ENCODE peak calls at places on chromosomes 6 and 20, in nine cellular contexts. V is SW480; D is dorsolateral prefrontal cortex; K is activated CD8-positive, alpha-beta memory T cell treated with anti-CD3 and anti-CD28 coated beads for 24 hours; N is lower lobe of right lung; A is NCI-H774; F is foreskin fibroblast; Y is naive thymus-derived CD8-positive, alpha-beta T cell; R is heart right ventricle. O is an unnamed sample.

GRCh38 chr6:20870493-20870892 is 336.2 kb downstream of the CDKAL1 start:
- DNase-seq in V (no peak), D (no peak), K (no peak), N (no peak), A (peak; percentile 13), F (no peak), Y (no peak), R (no peak), O (no peak)

GRCh38 chr6:152135755-152136448 is 328.4 kb downstream of the ESR1 start:
- DNase-seq in V (peak; percentile 47), D (no peak), K (no peak), N (no peak), A (peak; percentile 87), F (no peak), Y (no peak), R (no peak), O (no peak)

GRCh38 chr20:33689973-33690372 is 3.8 kb upstream of the E2F1 start:
- DNase-seq in V (peak; percentile 83), D (no peak), K (peak; percentile 78), N (no peak), A (no peak), F (no peak), Y (peak; percentile 43), R (no peak), O (no peak)

GRCh38 chr6:55469829-55470438 is 109.1 kb downstream of the HMGCLL1 start:
- DNase-seq in V (no peak), D (no peak), K (no peak), N (no peak), A (no peak), F (no peak), Y (no peak), R (peak; percentile 20), O (no peak)

GRCh38 chr6:38264605-38265004 is 375.1 kb downstream of the BTBD9 start:
- DNase-seq in V (no peak), D (no peak), K (no peak), N (no peak), A (no peak), F (no peak), Y (no peak), R (no peak), O (no peak)

GRCh38 chr20:49570828-49571552 is 3.1 kb upstream of the PTGIS start:
- DNase-seq in V (no peak), D (no peak), K (no peak), N (no peak), A (no peak), F (no peak), Y (no peak), R (no peak), O (no peak)

GRCh38 chr20:57869951-57870315 is 160.1 kb upstream of the PMEPA1 start:
- DNase-seq in V (no peak), D (no peak), K (peak; percentile 32), N (no peak), A (no peak), F (no peak), Y (no peak), R (no peak), O (peak; percentile 27)

GRCh38 chr6:151044465-151045441 is 179.3 kb downstream of the MTHFD1L start:
- DNase-seq in V (peak; percentile 37), D (no peak), K (no peak), N (peak; percentile 71), A (peak; percentile 83), F (peak; percentile 28), Y (no peak), R (peak; percentile 70), O (peak; percentile 96)

GRCh38 chr20:46414608-46415007 is 8.2 kb upstream of the ELMO2 start:
- DNase-seq in V (no peak), D (no peak), K (no peak), N (no peak), A (no peak), F (no peak), Y (no peak), R (no peak), O (no peak)

GRCh38 chr20:779771-780170 is 11.5 kb upstream of the SLC52A3 start:
- DNase-seq in V (no peak), D (no peak), K (no peak), N (no peak), A (no peak), F (no peak), Y (no peak), R (no peak), O (no peak)

GRCh38 chr20:58130574-58130973 is 97.9 kb downstream of the ANKRD60 start:
- DNase-seq in V (peak; percentile 89), D (no peak), K (no peak), N (no peak), A (no peak), F (no peak), Y (no peak), R (no peak), O (peak; percentile 11)

GRCh38 chr6:131182991-131183425 is 47.7 kb downstream of the AKAP7 start:
- DNase-seq in V (peak; percentile 21), D (no peak), K (no peak), N (no peak), A (no peak), F (no peak), Y (no peak), R (no peak), O (no peak)

GRCh38 chr20:64149809-64150560 is 14.3 kb upstream of the MYT1 start:
- DNase-seq in V (no peak), D (peak; percentile 6), K (no peak), N (peak; percentile 27), A (no peak), F (no peak), Y (no peak), R (no peak), O (no peak)

GRCh38 chr6:111105578-111105977 is 18.3 kb downstream of the SLC16A10 start:
- DNase-seq in V (peak; percentile 78), D (no peak), K (peak; percentile 61), N (peak; percentile 85), A (peak; percentile 94), F (peak; percentile 15), Y (no peak), R (peak; percentile 75), O (peak; percentile 96)

GRCh38 chr6:148743476-148743875 is 3.4 kb upstream of the UST start:
- DNase-seq in V (no peak), D (no peak), K (no peak), N (no peak), A (no peak), F (no peak), Y (no peak), R (no peak), O (no peak)

GRCh38 chr20:59124326-59125029 is 39.1 kb upstream of the ZNF831 start:
- DNase-seq in V (no peak), D (no peak), K (peak; percentile 59), N (no peak), A (no peak), F (no peak), Y (no peak), R (no peak), O (no peak)

GRCh38 chr6:132247381-132248159 is 153.7 kb downstream of the MOXD1 start:
- DNase-seq in V (no peak), D (no peak), K (no peak), N (no peak), A (peak; percentile 22), F (peak; percentile 43), Y (no peak), R (no peak), O (no peak)

GRCh38 chr20:14576478-14576877 is 239.1 kb upstream of the FLRT3 start:
- DNase-seq in V (no peak), D (no peak), K (no peak), N (no peak), A (no peak), F (no peak), Y (no peak), R (no peak), O (no peak)

GRCh38 chr20:3980260-3981131 is 34.9 kb downstream of the RNF24 start:
- DNase-seq in V (no peak), D (no peak), K (peak; percentile 69), N (no peak), A (peak; percentile 48), F (peak; percentile 16), Y (no peak), R (no peak), O (no peak)

GRCh38 chr6:111409430-111409829 is 73.6 kb downstream of the REV3L start:
- DNase-seq in V (no peak), D (no peak), K (no peak), N (no peak), A (no peak), F (no peak), Y (no peak), R (no peak), O (no peak)

GRCh38 chr6:89239338-89239737 is 22.2 kb upstream of the GABRR1 start:
- DNase-seq in V (no peak), D (no peak), K (no peak), N (no peak), A (no peak), F (no peak), Y (peak; percentile 52), R (no peak), O (no peak)

GRCh38 chr20:41573955-41574354 is 44.2 kb downstream of the CHD6 start:
- DNase-seq in V (no peak), D (no peak), K (no peak), N (no peak), A (no peak), F (no peak), Y (no peak), R (no peak), O (no peak)

GRCh38 chr20:61556116-61556515 is 304.1 kb downstream of the CDH4 start:
- DNase-seq in V (peak; percentile 37), D (no peak), K (no peak), N (no peak), A (no peak), F (peak; percentile 87), Y (no peak), R (no peak), O (no peak)

GRCh38 chr6:79420054-79420453 is 117.2 kb downstream of the LCA5 start:
- DNase-seq in V (no peak), D (no peak), K (no peak), N (no peak), A (peak; percentile 76), F (no peak), Y (no peak), R (no peak), O (no peak)

GRCh38 chr6:162055365-162055764 is 672.2 kb downstream of the PRKN start:
- DNase-seq in V (no peak), D (no peak), K (no peak), N (no peak), A (no peak), F (no peak), Y (no peak), R (no peak), O (no peak)

GRCh38 chr20:35005463-35005961 is 49.8 kb downstream of the MYH7B start:
- DNase-seq in V (no peak), D (peak; percentile 27), K (no peak), N (peak; percentile 33), A (no peak), F (no peak), Y (no peak), R (no peak), O (peak; percentile 37)

GRCh38 chr20:62165762-62166399 is 16.9 kb upstream of the MTG2 start:
- DNase-seq in V (no peak), D (no peak), K (no peak), N (no peak), A (no peak), F (no peak), Y (no peak), R (no peak), O (no peak)

GRCh38 chr20:17505664-17506517 is 25.3 kb downstream of the BFSP1 start:
- DNase-seq in V (peak; percentile 94), D (no peak), K (peak; percentile 80), N (peak; percentile 55), A (no peak), F (peak; percentile 25), Y (no peak), R (no peak), O (no peak)

GRCh38 chr6:10542135-10542689 is 21.1 kb downstream of the GCNT2 start:
- DNase-seq in V (no peak), D (no peak), K (no peak), N (no peak), A (no peak), F (no peak), Y (no peak), R (no peak), O (no peak)

GRCh38 chr6:81808834-81809598 is 56.5 kb upstream of the TENT5A start:
- DNase-seq in V (no peak), D (no peak), K (no peak), N (no peak), A (no peak), F (no peak), Y (no peak), R (peak; percentile 17), O (no peak)

GRCh38 chr6:166999145-166999844 is at the start of gene CEP43:
- DNase-seq in V (no peak), D (peak; percentile 96), K (peak; percentile 96), N (peak; percentile 96), A (peak; percentile 99), F (peak; percentile 95), Y (peak; percentile 79), R (peak; percentile 94), O (peak; percentile 95)

O was measured in left lobe of liver.